ENCODE peak calls at places on chromosome 3, in seven cellular contexts. K is NCI-H1105; I is stimulated activated CD8-positive, alpha-beta memory T cell treated with anti-CD3 and anti-CD28 coated beads, Interleukin-15, amount 100 ng/mL, for 24 hours; W is fibroblast of the aortic adventitia; N is GM03348; S is GM12891; U is stimulated activated naive B cell treated with anti-CD40 and anti-IgM and Interleukin-4, amounts not matched to agents 10 μg/mL and 1 μg/mL and 100 μg/mL, for 72 hours. H is an unnamed sample.

GRCh38 chr3:63538912-63539311 is 113.6 kb upstream of the SNTN start:
- DNase-seq in K (no peak), I (no peak), W (peak), N (no peak), S (no peak), U (no peak), H (no peak)

GRCh38 chr3:159443266-159443665 is 545.4 kb upstream of the IL12A start:
- DNase-seq in K (no peak), I (no peak), W (peak), N (no peak), S (no peak), U (no peak), H (no peak)

GRCh38 chr3:49903451-49904424 is at the start of gene MST1R:
- DNase-seq in K (no peak), I (peak), W (no peak), N (peak), S (peak), U (peak), H (peak)

GRCh38 chr3:187931111-187931510 is 185.8 kb upstream of the BCL6 start:
- DNase-seq in K (no peak), I (no peak), W (peak), N (no peak), S (no peak), U (no peak), H (no peak)

GRCh38 chr3:148062590-148062989 is 635.1 kb upstream of the AGTR1 start:
- DNase-seq in K (peak), I (no peak), W (no peak), N (no peak), S (no peak), U (no peak), H (no peak)

GRCh38 chr3:13020159-13020558 is 53.1 kb downstream of the IQSEC1 start:
- DNase-seq in K (no peak), I (no peak), W (no peak), N (no peak), S (no peak), U (no peak), H (no peak)

GRCh38 chr3:186993940-186994670 is 63.8 kb downstream of the ST6GAL1 start:
- DNase-seq in K (no peak), I (no peak), W (no peak), N (no peak), S (no peak), U (no peak), H (no peak)

GRCh38 chr3:159417761-159418160 is 570.9 kb upstream of the IL12A start:
- DNase-seq in K (no peak), I (no peak), W (no peak), N (no peak), S (no peak), U (no peak), H (no peak)

GRCh38 chr3:130468311-130468710 is 48.7 kb upstream of the COL6A6 start:
- DNase-seq in K (no peak), I (no peak), W (no peak), N (no peak), S (no peak), U (no peak), H (no peak)

GRCh38 chr3:17798000-17798399 is 55.6 kb upstream of the TBC1D5 start:
- DNase-seq in K (no peak), I (no peak), W (no peak), N (no peak), S (no peak), U (no peak), H (no peak)

H was measured in activated CD4-positive, alpha-beta memory T cell treated with anti-CD3 and anti-CD28 coated beads, Interleukin-2, amount 10 ng/mL, durations not matched to agents 7 days and 5 days.